ENCODE peak calls at places on chromosomes 11 and 22, in four cellular contexts. J, U, C and Q are unnamed samples.

GRCh38 chr22:20551805-20552449 is 44.5 kb downstream of the MED15 start:
- DNase-seq in J (no peak), U (no peak), C (peak; percentile 37), Q (no peak)

GRCh38 chr11:113242767-113243397 is 71.5 kb upstream of the TTC12 start:
- DNase-seq in J (peak; percentile 2), U (peak; percentile 10), C (no peak), Q (no peak)

GRCh38 chr11:114291381-114291780 is 4.8 kb upstream of the NNMT start:
- DNase-seq in J (no peak), U (peak; percentile 59), C (no peak), Q (no peak)

GRCh38 chr11:44397586-44398178 is 87.7 kb upstream of the ALX4 start:
- DNase-seq in J (no peak), U (no peak), C (no peak), Q (no peak)

GRCh38 chr11:11178671-11179070 is 174.4 kb downstream of the CSNK2A3 start:
- DNase-seq in J (no peak), U (no peak), C (no peak), Q (no peak)

GRCh38 chr11:3022982-3023381 is 30.9 kb upstream of the NAP1L4 start:
- DNase-seq in J (no peak), U (no peak), C (no peak), Q (no peak)

GRCh38 chr11:2750101-2750509 is 50.3 kb upstream of the KCNQ1OT1 start:
- DNase-seq in J (no peak), U (no peak), C (no peak), Q (no peak)

GRCh38 chr11:64723907-64724862 is 1.2 kb upstream of the NRXN2 start:
- DNase-seq in J (no peak), U (no peak), C (no peak), Q (no peak)

GRCh38 chr11:8697056-8697455 is 14.5 kb downstream of the RPL27A start:
- DNase-seq in J (no peak), U (no peak), C (no peak), Q (no peak)

GRCh38 chr22:27489265-27489675 is 312.3 kb downstream of the MN1 start:
- DNase-seq in J (no peak), U (no peak), C (no peak), Q (no peak)

GRCh38 chr11:111502611-111503010 is 9.6 kb downstream of the BTG4 start:
- DNase-seq in J (no peak), U (no peak), C (no peak), Q (no peak)

GRCh38 chr11:2275334-2276279 is 5.2 kb upstream of the ASCL2 start:
- DNase-seq in J (no peak), U (no peak), C (peak; percentile 10), Q (no peak)

GRCh38 chr11:133790995-133791394 is 54.3 kb downstream of the SPATA19 start:
- DNase-seq in J (no peak), U (peak; percentile 82), C (no peak), Q (no peak)

GRCh38 chr22:34236527-34236926 is 316.3 kb upstream of the LARGE1 start:
- DNase-seq in J (no peak), U (no peak), C (peak; percentile 65), Q (no peak)

GRCh38 chr11:117604349-117604995 is 192.5 kb downstream of the DSCAML1 start:
- DNase-seq in J (no peak), U (no peak), C (no peak), Q (peak; percentile 57)